ENCODE peak calls at places on chromosomes 4 and X, in seven cellular contexts. N is NCI-H1092 treated with DMSO at 0.1 percent for 48 hours; V is effector memory CD4-positive, alpha-beta T cell; Q is endothelial cell; M is ELR; W is NCI-H187; X is K562. G is an unnamed sample.

GRCh38 chr4:114263233-114263632 is 283.8 kb upstream of the ARSJ start:
- DNase-seq in N (no peak), V (no peak), Q (no peak), M (peak; percentile 74), W (no peak), X (no peak), G (no peak)

GRCh38 chr4:142480244-142480643 is 365.9 kb downstream of the INPP4B start:
- DNase-seq in N (no peak), V (no peak), Q (no peak), M (peak; percentile 57), W (no peak), X (no peak), G (no peak)

GRCh38 chr4:165865995-165866650 is 6.9 kb upstream of the TLL1 start:
- DNase-seq in N (no peak), V (no peak), Q (no peak), M (no peak), W (no peak), X (no peak), G (no peak)

GRCh38 chr4:26729027-26729426 is 131.6 kb upstream of the STIM2 start:
- DNase-seq in N (no peak), V (no peak), Q (no peak), M (no peak), W (no peak), X (no peak), G (no peak)

GRCh38 chrX:13167444-13168207 is 123.2 kb upstream of the FAM9C start:
- DNase-seq in N (no peak), V (no peak), Q (no peak), M (no peak), W (no peak), X (no peak), G (peak; percentile 23)

GRCh38 chrX:151153086-151153485 is 23.3 kb upstream of the GPR50 start:
- DNase-seq in N (peak; percentile 7), V (no peak), Q (peak; percentile 5), M (peak; percentile 84), W (no peak), X (no peak), G (no peak)

GRCh38 chr4:165403667-165404066 is 24.9 kb downstream of the CPE start:
- DNase-seq in N (no peak), V (no peak), Q (no peak), M (peak; percentile 8), W (no peak), X (no peak), G (no peak)

GRCh38 chrX:26352891-26353430 is 137.0 kb downstream of the MAGEB5 start:
- DNase-seq in N (no peak), V (no peak), Q (no peak), M (no peak), W (no peak), X (no peak), G (no peak)

GRCh38 chr4:30950737-30951136 is 230.6 kb downstream of the PCDH7 start:
- DNase-seq in N (no peak), V (no peak), Q (no peak), M (peak; percentile 70), W (no peak), X (no peak), G (no peak)

GRCh38 chrX:37958493-37959211 is 47.7 kb upstream of the SYTL5 start:
- DNase-seq in N (no peak), V (no peak), Q (no peak), M (no peak), W (no peak), X (no peak), G (no peak)

GRCh38 chrX:37787353-37787869 is 7.6 kb downstream of the CYBB start:
- DNase-seq in N (no peak), V (no peak), Q (no peak), M (no peak), W (no peak), X (no peak), G (no peak)